ENCODE peak calls at places on chromosome 9, in eight cellular contexts. M, U, G, Y, B, F, A and W are unnamed samples.

GRCh38 chr9:113875917-113876805 is at the start of gene ZNF618:
- DNase-seq in B (no peak), G (no peak), A (peak; percentile 38), M (peak; percentile 43), U (peak; percentile 67), Y (no peak), F (peak; percentile 72), W (no peak)

GRCh38 chr9:123111427-123111826 is 78.0 kb downstream of the GPR21 start:
- DNase-seq in F (no peak), G (no peak), M (no peak), U (no peak), Y (no peak), A (no peak), B (no peak), W (no peak)

GRCh38 chr9:84436386-84437114 is 96.0 kb upstream of the SLC28A3 start:
- DNase-seq in G (no peak), F (no peak), A (no peak), Y (no peak), B (no peak), U (no peak), M (no peak), W (no peak)

GRCh38 chr9:12681620-12682019 is 11.6 kb upstream of the TYRP1 start:
- DNase-seq in U (no peak), A (no peak), B (no peak), F (no peak), G (no peak), Y (no peak), M (no peak), W (no peak)

GRCh38 chr9:911003-911402 is 65.5 kb upstream of the DMRT3 start:
- DNase-seq in A (peak; percentile 41), G (peak; percentile 76), B (no peak), Y (peak; percentile 9), M (peak; percentile 31), U (no peak), F (peak; percentile 25), W (no peak)

GRCh38 chr9:5908918-5909317 is 18.2 kb downstream of the MLANA start:
- DNase-seq in Y (no peak), B (no peak), M (no peak), G (no peak), U (no peak), A (no peak), F (no peak), W (no peak)

GRCh38 chr9:114235113-114235589 is 79.8 kb downstream of the COL27A1 start:
- DNase-seq in B (no peak), A (no peak), F (no peak), U (no peak), M (no peak), G (no peak), Y (no peak), W (no peak)

GRCh38 chr9:110954822-110955291 is 83.4 kb downstream of the LPAR1 start:
- DNase-seq in F (no peak), M (no peak), B (no peak), A (no peak), U (no peak), G (no peak), Y (no peak), W (no peak)

GRCh38 chr9:87829756-87830155 is 52.9 kb upstream of the SPATA31E1 start:
- DNase-seq in G (no peak), Y (no peak), F (no peak), M (no peak), U (no peak), A (no peak), B (no peak), W (no peak)

GRCh38 chr9:87824886-87825285 is 57.8 kb upstream of the SPATA31E1 start:
- DNase-seq in G (no peak), U (no peak), Y (no peak), F (no peak), M (no peak), B (no peak), A (no peak), W (no peak)

GRCh38 chr9:87826331-87826730 is 56.3 kb upstream of the SPATA31E1 start:
- DNase-seq in G (no peak), F (no peak), Y (no peak), A (no peak), B (no peak), U (no peak), M (no peak), W (no peak)

GRCh38 chr9:87827341-87827740 is 55.3 kb upstream of the SPATA31E1 start:
- DNase-seq in F (no peak), A (no peak), B (no peak), Y (no peak), G (no peak), U (no peak), M (no peak), W (no peak)

DNA sequence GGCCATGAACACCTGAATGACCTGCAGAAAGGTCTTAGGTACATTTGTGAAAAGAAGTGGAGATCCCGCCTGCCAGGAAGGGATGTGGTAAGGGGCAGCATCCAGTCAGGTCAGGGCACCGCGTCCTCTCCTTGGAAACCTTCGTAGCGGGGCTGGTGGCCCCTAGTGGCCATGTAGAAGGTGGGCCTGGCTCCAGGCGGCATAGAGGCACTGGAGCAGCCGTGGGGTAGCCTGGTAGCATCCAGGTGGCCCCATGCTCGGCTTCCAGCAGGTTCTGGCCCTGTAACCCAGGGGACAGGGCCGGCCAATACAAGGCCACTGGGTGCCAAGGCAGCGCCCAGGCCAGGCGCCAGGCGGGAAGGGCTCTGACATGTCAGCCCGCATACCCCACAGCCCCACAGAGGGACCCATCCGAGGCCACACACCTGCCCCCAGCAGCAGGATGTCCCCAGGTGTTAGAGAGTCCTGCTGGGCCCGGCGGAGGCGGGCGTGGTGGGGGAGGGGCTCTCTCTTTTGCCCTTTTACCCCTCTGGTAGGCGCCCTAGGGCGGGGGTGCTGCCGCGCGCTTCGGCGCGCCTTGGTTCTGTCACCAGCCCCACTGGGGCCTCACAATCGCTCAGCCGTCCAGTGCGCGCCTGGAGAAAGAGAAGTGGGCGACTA is 58.3 kb upstream of the SPATA31E1 start:
- DNase-seq in F (no peak), A (peak; percentile 61), U (no peak), G (peak; percentile 81), Y (no peak), M (no peak), B (no peak), W (no peak)
- TF ChIP-seq CTCF in F (no peak), A (no peak), U (no peak), G (peak; percentile 63), Y (peak; percentile 38), M (no peak), B (no peak), W (no peak)

GRCh38 chr9:73011346-73011745 is 58.5 kb upstream of the ALDH1A1 start:
- DNase-seq in F (no peak), A (no peak), G (no peak), Y (no peak), M (no peak), B (peak; percentile 31), U (no peak), W (no peak)

GRCh38 chr9:73011956-73012355 is 59.1 kb upstream of the ALDH1A1 start:
- DNase-seq in G (no peak), B (no peak), A (no peak), U (no peak), Y (no peak), M (no peak), F (no peak), W (no peak)

GRCh38 chr9:73008273-73008672 is 55.4 kb upstream of the ALDH1A1 start:
- DNase-seq in F (no peak), B (no peak), A (no peak), Y (no peak), G (no peak), M (no peak), U (no peak), W (no peak)

GRCh38 chr9:73006986-73007385 is 54.1 kb upstream of the ALDH1A1 start:
- DNase-seq in Y (no peak), F (no peak), G (no peak), B (no peak), A (no peak), U (no peak), M (no peak), W (no peak)

GRCh38 chr9:73009649-73010288 is 56.9 kb upstream of the ALDH1A1 start:
- DNase-seq in Y (no peak), F (no peak), U (no peak), G (peak; percentile 27), M (no peak), A (no peak), B (no peak), W (no peak)
- TF ChIP-seq CTCF in Y (no peak), F (no peak), U (no peak), G (no peak), M (no peak), A (no peak), B (no peak), W (no peak)

GRCh38 chr9:33378121-33378795 is 24.1 kb downstream of the AQP7 start:
- DNase-seq in M (no peak), A (no peak), Y (no peak), F (no peak), U (no peak), G (no peak), B (no peak), W (no peak)

GRCh38 chr9:33379666-33380389 is 22.5 kb downstream of the AQP7 start:
- DNase-seq in M (no peak), U (no peak), A (no peak), G (no peak), Y (no peak), F (no peak), B (no peak), W (no peak)

GRCh38 chr9:33381231-33381791 is 21.1 kb downstream of the AQP7 start:
- DNase-seq in Y (peak; percentile 57), U (no peak), B (no peak), A (peak; percentile 87), G (peak; percentile 89), F (peak; percentile 51), M (no peak), W (no peak)

GRCh38 chr9:33377089-33377715 is 25.2 kb downstream of the AQP7 start:
- DNase-seq in F (no peak), U (no peak), Y (no peak), M (no peak), G (no peak), B (no peak), A (no peak), W (no peak)

DNA sequence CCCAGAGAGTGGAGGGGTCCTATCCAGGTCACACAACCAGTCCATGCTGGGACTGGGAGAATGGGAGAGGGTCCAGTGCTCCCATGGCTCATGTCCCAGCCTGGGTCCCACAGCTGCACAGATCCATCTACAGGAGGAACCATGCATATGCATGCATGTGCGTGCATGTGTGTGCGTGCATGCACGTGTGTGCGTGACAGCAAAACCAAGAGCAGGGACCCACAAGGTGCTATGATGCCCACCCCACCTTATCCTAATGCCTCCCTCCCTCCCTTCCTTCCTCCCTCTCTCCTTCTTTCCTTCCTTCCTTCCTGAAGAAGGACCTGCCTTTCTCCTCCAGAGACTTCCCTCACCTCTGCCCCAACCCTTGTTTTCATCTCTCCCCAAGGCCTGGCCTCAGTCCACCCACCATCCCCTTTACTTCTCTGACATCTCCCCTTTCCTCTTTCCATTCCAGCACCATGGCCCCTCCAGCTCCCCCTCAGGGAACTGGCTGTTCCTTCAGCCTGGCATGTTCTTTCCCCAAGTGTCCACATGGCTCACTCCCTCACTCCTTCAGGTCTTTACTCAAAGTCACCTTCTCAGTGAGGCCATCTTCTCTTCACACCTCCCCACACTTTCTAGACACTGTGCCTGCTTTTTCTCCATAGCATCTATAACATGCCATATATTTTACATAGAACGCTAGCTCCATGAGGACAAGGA is 21.8 kb downstream of the AQP7 start:
- DNase-seq in G (no peak), B (no peak), U (no peak), M (no peak), F (no peak), A (no peak), Y (no peak), W (no peak)
- TF ChIP-seq CTCF in G (no peak), B (no peak), U (no peak), M (no peak), F (no peak), A (no peak), Y (no peak), W (no peak)

DNA sequence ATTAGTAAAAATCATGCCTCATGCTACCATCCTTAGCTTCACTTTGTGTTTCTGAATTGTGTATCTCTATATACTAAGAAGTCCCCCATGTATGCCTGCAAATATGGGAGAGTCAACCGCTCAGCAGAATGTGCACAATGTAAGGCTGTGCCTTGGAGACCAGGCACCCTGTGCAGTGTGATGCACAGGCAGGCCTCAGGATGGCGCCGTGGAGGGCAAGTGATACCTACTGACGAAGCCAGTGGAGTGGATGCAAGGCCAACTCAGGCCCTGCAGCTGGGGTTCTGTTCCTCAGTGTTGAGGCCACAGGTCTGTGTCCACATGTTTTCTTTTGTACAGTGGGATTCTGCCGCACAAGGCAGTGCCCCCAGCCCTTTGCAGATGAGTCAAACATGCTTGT is 28.4 kb downstream of the SYK start:
- DNase-seq in U (no peak), B (no peak), F (no peak), M (no peak), G (peak; percentile 27), Y (no peak), A (no peak), W (no peak)
- TF ChIP-seq CTCF in U (no peak), B (no peak), F (no peak), M (no peak), G (peak; percentile 22), Y (no peak), A (peak; percentile 15), W (no peak)